ENCODE peak calls at places on chromosomes 1 and 21, in four cellular contexts. One of them, this sample, is unnamed.

GRCh38 chr1:28983509-28984310 is 69.3 kb downstream of the EPB41 start:
- ATAC-seq in mucosa of descending colon: no peak
- ATAC-seq in effector memory CD8-positive, alpha-beta T cell: no peak
- ATAC-seq in left lung: peak
- ATAC-seq in this sample: no peak

GRCh38 chr1:243725075-243725474 is 125.0 kb downstream of the AKT3 start:
- ATAC-seq in mucosa of descending colon: no peak
- ATAC-seq in left lung: no peak
- ATAC-seq in effector memory CD8-positive, alpha-beta T cell: no peak
- ATAC-seq in this sample: no peak

GRCh38 chr1:3105167-3105863 is 36.3 kb downstream of the PRDM16 start:
- ATAC-seq in left lung: peak
- ATAC-seq in effector memory CD8-positive, alpha-beta T cell: no peak
- ATAC-seq in mucosa of descending colon: no peak
- ATAC-seq in this sample: no peak

GRCh38 chr1:65924471-65924870 is 131.8 kb downstream of the PDE4B start:
- ATAC-seq in left lung: peak
- ATAC-seq in effector memory CD8-positive, alpha-beta T cell: no peak
- ATAC-seq in mucosa of descending colon: no peak
- ATAC-seq in this sample: no peak

GRCh38 chr1:5623399-5623798 is 368.8 kb downstream of the NPHP4 start:
- ATAC-seq in effector memory CD8-positive, alpha-beta T cell: no peak
- ATAC-seq in left lung: no peak
- ATAC-seq in mucosa of descending colon: no peak
- ATAC-seq in this sample: no peak

GRCh38 chr1:76944942-76945341 is 77.7 kb downstream of the ST6GALNAC5 start:
- ATAC-seq in mucosa of descending colon: no peak
- ATAC-seq in effector memory CD8-positive, alpha-beta T cell: no peak
- ATAC-seq in left lung: peak
- ATAC-seq in this sample: no peak

GRCh38 chr1:179955731-179956130 is 1.1 kb downstream of the CEP350 start:
- ATAC-seq in left lung: no peak
- ATAC-seq in mucosa of descending colon: no peak
- ATAC-seq in effector memory CD8-positive, alpha-beta T cell: no peak
- ATAC-seq in this sample: no peak

GRCh38 chr1:193042766-193043691 is 16.1 kb downstream of the UCHL5 start:
- ATAC-seq in left lung: no peak
- ATAC-seq in mucosa of descending colon: peak
- ATAC-seq in effector memory CD8-positive, alpha-beta T cell: no peak
- ATAC-seq in this sample: no peak

GRCh38 chr1:171128463-171128862 is 37.8 kb downstream of the FMO3 start:
- ATAC-seq in effector memory CD8-positive, alpha-beta T cell: no peak
- ATAC-seq in mucosa of descending colon: no peak
- ATAC-seq in left lung: no peak
- ATAC-seq in this sample: no peak

GRCh38 chr1:8239039-8239305 is 78.9 kb upstream of the SLC45A1 start:
- ATAC-seq in left lung: peak
- ATAC-seq in effector memory CD8-positive, alpha-beta T cell: no peak
- ATAC-seq in mucosa of descending colon: peak
- ATAC-seq in this sample: no peak

GRCh38 chr1:8629241-8630091 is 188.0 kb downstream of the RERE start:
- ATAC-seq in left lung: peak
- ATAC-seq in mucosa of descending colon: peak
- ATAC-seq in effector memory CD8-positive, alpha-beta T cell: peak
- ATAC-seq in this sample: peak

GRCh38 chr21:29184047-29184446 is 53.6 kb downstream of the MAP3K7CL start:
- ATAC-seq in effector memory CD8-positive, alpha-beta T cell: peak
- ATAC-seq in mucosa of descending colon: peak
- ATAC-seq in left lung: peak
- ATAC-seq in this sample: peak

GRCh38 chr1:27536004-27536757 is 46.2 kb upstream of the WASF2 start:
- ATAC-seq in left lung: no peak
- ATAC-seq in mucosa of descending colon: no peak
- ATAC-seq in effector memory CD8-positive, alpha-beta T cell: no peak
- ATAC-seq in this sample: no peak

GRCh38 chr1:15760520-15761211 is 2.1 kb downstream of the FBLIM1 start:
- ATAC-seq in effector memory CD8-positive, alpha-beta T cell: no peak
- ATAC-seq in mucosa of descending colon: no peak
- ATAC-seq in left lung: peak
- ATAC-seq in this sample: no peak

GRCh38 chr1:52917591-52917990 is 3.9 kb downstream of the ECHDC2 start:
- ATAC-seq in effector memory CD8-positive, alpha-beta T cell: no peak
- ATAC-seq in left lung: no peak
- ATAC-seq in mucosa of descending colon: no peak
- ATAC-seq in this sample: no peak

GRCh38 chr21:32004281-32004680 is 131.5 kb downstream of the HUNK start:
- ATAC-seq in effector memory CD8-positive, alpha-beta T cell: no peak
- ATAC-seq in left lung: no peak
- ATAC-seq in mucosa of descending colon: no peak
- ATAC-seq in this sample: no peak

GRCh38 chr1:22166439-22166838 is 23.5 kb upstream of the WNT4 start:
- ATAC-seq in mucosa of descending colon: no peak
- ATAC-seq in effector memory CD8-positive, alpha-beta T cell: no peak
- ATAC-seq in left lung: no peak
- ATAC-seq in this sample: no peak

GRCh38 chr21:35716886-35717285 is 343.4 kb downstream of the SETD4 start:
- ATAC-seq in mucosa of descending colon: no peak
- ATAC-seq in effector memory CD8-positive, alpha-beta T cell: no peak
- ATAC-seq in left lung: no peak
- ATAC-seq in this sample: no peak

GRCh38 chr1:147891088-147891487 is 11.5 kb upstream of the GJA8 start:
- ATAC-seq in effector memory CD8-positive, alpha-beta T cell: no peak
- ATAC-seq in mucosa of descending colon: no peak
- ATAC-seq in left lung: no peak
- ATAC-seq in this sample: no peak

GRCh38 chr1:81880781-81881180 is 80.0 kb downstream of the ADGRL2 start:
- ATAC-seq in left lung: no peak
- ATAC-seq in mucosa of descending colon: no peak
- ATAC-seq in effector memory CD8-positive, alpha-beta T cell: no peak
- ATAC-seq in this sample: no peak

GRCh38 chr1:32405672-32406467 is 11.6 kb upstream of the BSDC1 start:
- ATAC-seq in effector memory CD8-positive, alpha-beta T cell: no peak
- ATAC-seq in mucosa of descending colon: no peak
- ATAC-seq in left lung: peak
- ATAC-seq in this sample: no peak

GRCh38 chr1:51916587-51917405 is 38.3 kb upstream of the NRDC start:
- ATAC-seq in effector memory CD8-positive, alpha-beta T cell: no peak
- ATAC-seq in left lung: no peak
- ATAC-seq in mucosa of descending colon: no peak
- ATAC-seq in this sample: no peak

This sample was measured in stimulated activated memory B cell treated with anti-CD40 and anti-IgM and Interleukin-4, amounts not matched to agents 10 μg/mL and 1 μg/mL and 100 μg/mL, for 72 hours.